ENCODE peak calls at places on chromosome 14, in nine cellular contexts. L is DND-41, K is IMR-90, F is astrocyte, M is neural progenitor cell, V is fibroblast of lung, S is PC-3, Z is SK-N-SH, U is mammary epithelial cell. W is an unnamed sample.

GRCh38 chr14:54338696-54339317 is 58.0 kb upstream of the CDKN3 start:
- DNase-seq in L (no peak), K (peak; percentile 57), F (peak; percentile 56), M (peak; percentile 63), V (peak; percentile 68), S (peak; percentile 93), Z (no peak), U (peak; percentile 37), W (peak; percentile 67)

GRCh38 chr14:39459795-39460478 is 27.7 kb upstream of the FBXO33 start:
- DNase-seq in L (no peak), K (no peak), F (no peak), M (no peak), V (peak; percentile 35), S (no peak), Z (no peak), U (no peak), W (no peak)

GRCh38 chr14:100770605-100771120 is 44.0 kb downstream of the DLK1 start:
- DNase-seq in L (no peak), K (no peak), F (no peak), M (no peak), V (no peak), S (no peak), Z (peak; percentile 73), U (no peak), W (peak; percentile 10)

GRCh38 chr14:34911209-34912150 is 36.3 kb upstream of the BAZ1A start:
- DNase-seq in L (no peak), K (peak; percentile 72), F (peak; percentile 77), M (no peak), V (peak; percentile 41), S (peak; percentile 54), Z (no peak), U (peak; percentile 8), W (no peak)

GRCh38 chr14:83827383-83827782 is 1702.6 kb upstream of the FLRT2 start:
- DNase-seq in L (no peak), K (peak; percentile 11), F (no peak), M (no peak), V (no peak), S (no peak), Z (no peak), U (no peak), W (no peak)

GRCh38 chr14:32230181-32230580 is 27.1 kb upstream of the RNU6-8 start:
- DNase-seq in L (no peak), K (peak; percentile 33), F (peak; percentile 91), M (no peak), V (no peak), S (peak; percentile 89), Z (no peak), U (peak; percentile 79), W (no peak)

GRCh38 chr14:74502236-74503019 is 8.9 kb downstream of the ISCA2 start:
- DNase-seq in L (no peak), K (peak; percentile 45), F (no peak), M (peak; percentile 69), V (peak; percentile 53), S (peak; percentile 70), Z (peak; percentile 66), U (peak; percentile 44), W (peak; percentile 87)

GRCh38 chr14:88421286-88421685 is 35.8 kb downstream of the SPATA7 start:
- DNase-seq in L (no peak), K (peak; percentile 32), F (peak; percentile 24), M (no peak), V (peak; percentile 4), S (no peak), Z (no peak), U (no peak), W (no peak)

GRCh38 chr14:101716956-101717662 is 44.4 kb upstream of the PPP2R5C start:
- DNase-seq in L (no peak), K (no peak), F (no peak), M (no peak), V (no peak), S (no peak), Z (no peak), U (peak; percentile 33), W (peak; percentile 43)

GRCh38 chr14:41016213-41016612 is 590.5 kb upstream of the LRFN5 start:
- DNase-seq in L (no peak), K (no peak), F (no peak), M (no peak), V (no peak), S (no peak), Z (no peak), U (no peak), W (peak; percentile 49)

GRCh38 chr14:74765721-74766120 is 2.6 kb downstream of the YLPM1 start:
- DNase-seq in L (peak; percentile 29), K (no peak), F (no peak), M (no peak), V (no peak), S (no peak), Z (no peak), U (no peak), W (no peak)

GRCh38 chr14:93997082-93997481 is at the start of gene CCDC197:
- DNase-seq in L (no peak), K (peak; percentile 28), F (peak; percentile 23), M (no peak), V (no peak), S (peak; percentile 35), Z (no peak), U (peak; percentile 27), W (no peak)

GRCh38 chr14:101183376-101184103 is 280.0 kb upstream of the RTL1 start:
- DNase-seq in L (peak; percentile 3), K (no peak), F (no peak), M (peak; percentile 86), V (peak; percentile 5), S (no peak), Z (peak; percentile 48), U (no peak), W (peak; percentile 95)

GRCh38 chr14:54362089-54362504 is 34.7 kb upstream of the CDKN3 start:
- DNase-seq in L (no peak), K (no peak), F (no peak), M (peak; percentile 71), V (no peak), S (no peak), Z (no peak), U (no peak), W (peak; percentile 89)

DNA sequence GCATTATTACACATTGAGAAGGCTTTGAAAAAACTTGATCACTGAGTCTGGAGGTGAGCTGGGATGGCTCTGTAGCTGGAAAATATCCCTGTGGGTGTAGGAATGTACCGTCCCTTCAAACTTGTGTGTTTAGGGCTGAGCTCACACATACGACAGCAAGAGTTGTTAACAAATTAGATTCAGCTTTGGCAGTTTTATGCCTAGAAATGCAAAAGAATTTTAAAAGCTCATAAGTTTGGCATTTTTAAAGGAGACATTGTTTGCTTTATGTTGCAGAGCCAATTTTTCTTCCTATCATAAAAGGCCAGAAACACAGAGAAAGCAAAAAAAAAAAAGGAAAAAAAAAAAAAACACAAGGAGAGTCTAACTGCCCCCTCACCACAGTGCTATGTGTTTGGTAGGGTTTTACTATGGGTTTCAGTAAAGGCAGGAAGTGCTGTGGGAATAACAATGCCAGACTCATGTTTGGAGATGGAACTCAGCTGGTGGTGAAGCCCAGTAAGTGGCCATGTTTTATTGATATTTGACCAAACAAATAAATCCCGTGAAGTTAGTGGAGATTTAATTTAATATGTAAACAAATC is 78.4 kb downstream of the DAD1 start:
- DNase-seq in L (no peak), K (peak; percentile 74), F (peak; percentile 86), M (no peak), V (peak; percentile 52), S (peak; percentile 35), Z (no peak), U (no peak), W (no peak)
- H3K9ac ChIP-seq in L (no peak overlapping the region), K (no peak overlapping the region), F (no peak overlapping the region), M (no peak overlapping the region), V (no peak overlapping the region), S (no peak overlapping the region), Z (no peak overlapping the region), U (no peak overlapping the region), W (no peak overlapping the region)

GRCh38 chr14:91135039-91135438 is 21.2 kb downstream of the DGLUCY start:
- DNase-seq in L (no peak), K (no peak), F (no peak), M (no peak), V (no peak), S (peak; percentile 42), Z (no peak), U (no peak), W (no peak)
- TF ChIP-seq CTCF in L (no peak), K (no peak), F (no peak), M (no peak), V (no peak), S (no peak), Z (no peak), U (no peak), W (no peak)

GRCh38 chr14:99524804-99525698 is 43.8 kb downstream of the CCNK start:
- DNase-seq in L (no peak), K (peak; percentile 59), F (peak; percentile 54), M (peak; percentile 67), V (peak; percentile 66), S (peak; percentile 81), Z (peak; percentile 57), U (no peak), W (peak; percentile 81)
- H3K4me1 ChIP-seq in L (no peaks in the 10 kb centered on the region), K (peaks cover 35% of the 10 kb centered on the region), F (peaks cover 34% of the 10 kb centered on the region), M (peaks cover 64% of the 10 kb centered on the region), V (peaks cover 12% of the 10 kb centered on the region), S (peaks cover 41% of the 10 kb centered on the region), Z (peaks cover 54% of the 10 kb centered on the region), U (peaks cover 4% of the 10 kb centered on the region), W (peaks cover 27% of the 10 kb centered on the region)

GRCh38 chr14:92041203-92041602 is 1.3 kb upstream of the TRIP11 start:
- DNase-seq in L (no peak), K (no peak), F (no peak), M (no peak), V (no peak), S (no peak), Z (no peak), U (no peak), W (no peak)
- H3K9ac ChIP-seq in L (peak overlapping the region; percentile 90), K (peak overlapping the region; percentile 72), F (no peak overlapping the region), M (no peak overlapping the region), V (no peak overlapping the region), S (peak overlapping the region; percentile 96), Z (peak overlapping the region; percentile 94), U (no peak overlapping the region), W (no peak overlapping the region)